ENCODE peak calls at places on chromosomes 1 and 21, in five cellular contexts. One of them, this sample, is unnamed.

GRCh38 chr1:28566931-28567330 is 14.0 kb downstream of the TRNAU1AP start:
- DNase-seq in WTC11: no peak
- DNase-seq in GM06990: no peak
- DNase-seq in ovary: no peak
- DNase-seq in ascending aorta: no peak
- DNase-seq in this sample: no peak

GRCh38 chr1:117171900-117172501 is 38.7 kb downstream of the VTCN1 start:
- DNase-seq in ovary: no peak
- DNase-seq in WTC11: no peak
- DNase-seq in GM06990: no peak
- DNase-seq in ascending aorta: no peak
- DNase-seq in this sample: no peak

GRCh38 chr1:77834771-77835334 is 53.6 kb upstream of the NEXN start:
- DNase-seq in ascending aorta: no peak
- DNase-seq in GM06990: no peak
- DNase-seq in ovary: no peak
- DNase-seq in WTC11: no peak
- DNase-seq in this sample: peak

GRCh38 chr1:224205438-224205840 is 22.4 kb downstream of the DEGS1 start:
- DNase-seq in WTC11: no peak
- DNase-seq in ascending aorta: no peak
- DNase-seq in ovary: no peak
- DNase-seq in GM06990: no peak
- DNase-seq in this sample: peak

GRCh38 chr1:159928491-159929050 is 3.3 kb upstream of the TAGLN2 start:
- DNase-seq in GM06990: no peak
- DNase-seq in ascending aorta: no peak
- DNase-seq in WTC11: no peak
- DNase-seq in ovary: no peak
- DNase-seq in this sample: no peak

GRCh38 chr1:50422946-50423669 is at the start of gene DMRTA2:
- DNase-seq in WTC11: peak
- DNase-seq in ovary: no peak
- DNase-seq in ascending aorta: no peak
- DNase-seq in GM06990: no peak
- DNase-seq in this sample: peak

GRCh38 chr1:155977607-155978324 is 581 bp downstream of the ARHGEF2 start:
- DNase-seq in GM06990: peak
- DNase-seq in ovary: peak
- DNase-seq in ascending aorta: no peak
- DNase-seq in WTC11: peak
- DNase-seq in this sample: no peak

GRCh38 chr1:42399315-42400100 is 18.9 kb downstream of the RIMKLA start:
- DNase-seq in WTC11: no peak
- DNase-seq in ascending aorta: no peak
- DNase-seq in GM06990: no peak
- DNase-seq in ovary: no peak
- DNase-seq in this sample: no peak

GRCh38 chr1:214135886-214136285 is 145.1 kb upstream of the SMYD2 start:
- DNase-seq in GM06990: no peak
- DNase-seq in ovary: no peak
- DNase-seq in WTC11: peak
- DNase-seq in ascending aorta: no peak
- DNase-seq in this sample: no peak

GRCh38 chr1:24195874-24196273 is 8.8 kb upstream of the IFNLR1 start:
- DNase-seq in ascending aorta: no peak
- DNase-seq in GM06990: no peak
- DNase-seq in WTC11: no peak
- DNase-seq in ovary: no peak
- DNase-seq in this sample: no peak

GRCh38 chr1:93446837-93447451 is 974 bp upstream of the FNBP1L start:
- DNase-seq in WTC11: no peak
- DNase-seq in ascending aorta: no peak
- DNase-seq in GM06990: no peak
- DNase-seq in ovary: no peak
- DNase-seq in this sample: no peak

GRCh38 chr1:202017385-202018225 is 7.2 kb downstream of the ELF3 start:
- DNase-seq in ovary: no peak
- DNase-seq in ascending aorta: no peak
- DNase-seq in WTC11: no peak
- DNase-seq in GM06990: no peak
- DNase-seq in this sample: no peak

GRCh38 chr1:178361847-178362246 is 134.9 kb downstream of the CLEC20A start:
- DNase-seq in ovary: no peak
- DNase-seq in ascending aorta: no peak
- DNase-seq in WTC11: peak
- DNase-seq in GM06990: no peak
- DNase-seq in this sample: no peak

GRCh38 chr1:41479000-41479807 is 5.3 kb downstream of the EDN2 start:
- DNase-seq in WTC11: no peak
- DNase-seq in ovary: peak
- DNase-seq in ascending aorta: no peak
- DNase-seq in GM06990: no peak
- DNase-seq in this sample: peak

GRCh38 chr1:78280626-78281025 is 210.1 kb upstream of the PTGFR start:
- DNase-seq in ascending aorta: no peak
- DNase-seq in ovary: no peak
- DNase-seq in WTC11: no peak
- DNase-seq in GM06990: no peak
- DNase-seq in this sample: no peak

GRCh38 chr1:25566730-25567341 is 23.4 kb downstream of the LDLRAP1 start:
- DNase-seq in ovary: peak
- DNase-seq in ascending aorta: no peak
- DNase-seq in WTC11: peak
- DNase-seq in GM06990: no peak
- DNase-seq in this sample: peak

GRCh38 chr1:87100271-87100670 is 185.8 kb downstream of the HS2ST1 start:
- DNase-seq in ovary: no peak
- DNase-seq in ascending aorta: no peak
- DNase-seq in GM06990: no peak
- DNase-seq in WTC11: no peak
- DNase-seq in this sample: no peak

GRCh38 chr1:84782311-84782771 is 92.1 kb upstream of the SSX2IP start:
- DNase-seq in WTC11: peak
- DNase-seq in GM06990: peak
- DNase-seq in ascending aorta: no peak
- DNase-seq in ovary: peak
- DNase-seq in this sample: no peak

GRCh38 chr1:230067871-230068814 is 1.1 kb downstream of the GALNT2 start:
- DNase-seq in WTC11: peak
- DNase-seq in ovary: peak
- DNase-seq in ascending aorta: no peak
- DNase-seq in GM06990: peak
- DNase-seq in this sample: peak

GRCh38 chr1:246769306-246769705 is 45.1 kb downstream of the SCCPDH start:
- DNase-seq in WTC11: no peak
- DNase-seq in ascending aorta: no peak
- DNase-seq in ovary: no peak
- DNase-seq in GM06990: no peak
- DNase-seq in this sample: peak

GRCh38 chr1:36342426-36343185 is 19.2 kb upstream of the EVA1B start:
- DNase-seq in GM06990: no peak
- DNase-seq in ovary: peak
- DNase-seq in WTC11: peak
- DNase-seq in ascending aorta: no peak
- DNase-seq in this sample: peak

GRCh38 chr1:187413770-187414169 is 585.0 kb downstream of the PLA2G4A start:
- DNase-seq in GM06990: no peak
- DNase-seq in ascending aorta: no peak
- DNase-seq in WTC11: no peak
- DNase-seq in ovary: no peak
- DNase-seq in this sample: no peak

GRCh38 chr1:233277637-233278413 is 17.7 kb downstream of the PCNX2 start:
- DNase-seq in ascending aorta: no peak
- DNase-seq in WTC11: no peak
- DNase-seq in ovary: no peak
- DNase-seq in GM06990: no peak
- DNase-seq in this sample: no peak

GRCh38 chr1:47180603-47181094 is 9.2 kb downstream of the PDZK1IP1 start:
- DNase-seq in ascending aorta: no peak
- DNase-seq in ovary: no peak
- DNase-seq in WTC11: no peak
- DNase-seq in GM06990: no peak
- DNase-seq in this sample: no peak

GRCh38 chr1:67479146-67479891 is 49.1 kb upstream of the SERBP1 start:
- DNase-seq in GM06990: no peak
- DNase-seq in ovary: peak
- DNase-seq in WTC11: no peak
- DNase-seq in ascending aorta: peak
- DNase-seq in this sample: no peak

GRCh38 chr1:240691521-240692338 is 79.8 kb upstream of the GREM2 start:
- DNase-seq in WTC11: peak
- DNase-seq in GM06990: no peak
- DNase-seq in ovary: peak
- DNase-seq in ascending aorta: no peak
- DNase-seq in this sample: peak

GRCh38 chr1:87146986-87147385 is 181.7 kb upstream of the LMO4 start:
- DNase-seq in WTC11: no peak
- DNase-seq in ascending aorta: no peak
- DNase-seq in GM06990: no peak
- DNase-seq in ovary: no peak
- DNase-seq in this sample: no peak

GRCh38 chr1:161079436-161080110 is 9.8 kb downstream of the NECTIN4 start:
- DNase-seq in GM06990: no peak
- DNase-seq in ascending aorta: no peak
- DNase-seq in WTC11: no peak
- DNase-seq in ovary: no peak
- DNase-seq in this sample: no peak

GRCh38 chr1:87826639-87827345 is 498.1 kb downstream of the LMO4 start:
- DNase-seq in GM06990: peak
- DNase-seq in ascending aorta: peak
- DNase-seq in ovary: peak
- DNase-seq in WTC11: no peak
- DNase-seq in this sample: peak

GRCh38 chr21:37460196-37460595 is 93.6 kb downstream of the DYRK1A start:
- DNase-seq in GM06990: no peak
- DNase-seq in ovary: no peak
- DNase-seq in ascending aorta: no peak
- DNase-seq in WTC11: peak
- DNase-seq in this sample: no peak

GRCh38 chr1:198699167-198700015 is 60.6 kb downstream of the PTPRC start:
- DNase-seq in ovary: no peak
- DNase-seq in WTC11: peak
- DNase-seq in ascending aorta: no peak
- DNase-seq in GM06990: no peak
- DNase-seq in this sample: peak

GRCh38 chr1:248752119-248752931 is 3.2 kb downstream of the LYPD8 start:
- DNase-seq in ascending aorta: no peak
- DNase-seq in ovary: no peak
- DNase-seq in GM06990: no peak
- DNase-seq in WTC11: no peak
- DNase-seq in this sample: peak

GRCh38 chr1:196997428-196997827 is 20.1 kb downstream of the CFHR5 start:
- DNase-seq in GM06990: no peak
- DNase-seq in ovary: no peak
- DNase-seq in WTC11: no peak
- DNase-seq in ascending aorta: no peak
- DNase-seq in this sample: no peak

GRCh38 chr1:24952413-24952841 is 22.4 kb upstream of the RUNX3 start:
- DNase-seq in ascending aorta: no peak
- DNase-seq in ovary: no peak
- DNase-seq in GM06990: no peak
- DNase-seq in WTC11: no peak
- DNase-seq in this sample: no peak

GRCh38 chr1:168135116-168135981 is 1.4 kb downstream of the GPR161 start:
- DNase-seq in GM06990: no peak
- DNase-seq in WTC11: no peak
- DNase-seq in ovary: no peak
- DNase-seq in ascending aorta: no peak
- DNase-seq in this sample: peak

GRCh38 chr1:7427901-7428300 is 343.2 kb upstream of the VAMP3 start:
- DNase-seq in GM06990: no peak
- DNase-seq in ascending aorta: no peak
- DNase-seq in ovary: no peak
- DNase-seq in WTC11: no peak
- DNase-seq in this sample: no peak

GRCh38 chr1:44608141-44608540 is 66.1 kb downstream of the TMEM53 start:
- DNase-seq in GM06990: no peak
- DNase-seq in ascending aorta: no peak
- DNase-seq in ovary: no peak
- DNase-seq in WTC11: no peak
- DNase-seq in this sample: no peak
- TF ChIP-seq CTCF in GM06990: peak
- TF ChIP-seq CTCF in ascending aorta: no peak
- TF ChIP-seq CTCF in ovary: no peak
- TF ChIP-seq CTCF in WTC11: peak
- TF ChIP-seq CTCF in this sample: peak

DNA sequence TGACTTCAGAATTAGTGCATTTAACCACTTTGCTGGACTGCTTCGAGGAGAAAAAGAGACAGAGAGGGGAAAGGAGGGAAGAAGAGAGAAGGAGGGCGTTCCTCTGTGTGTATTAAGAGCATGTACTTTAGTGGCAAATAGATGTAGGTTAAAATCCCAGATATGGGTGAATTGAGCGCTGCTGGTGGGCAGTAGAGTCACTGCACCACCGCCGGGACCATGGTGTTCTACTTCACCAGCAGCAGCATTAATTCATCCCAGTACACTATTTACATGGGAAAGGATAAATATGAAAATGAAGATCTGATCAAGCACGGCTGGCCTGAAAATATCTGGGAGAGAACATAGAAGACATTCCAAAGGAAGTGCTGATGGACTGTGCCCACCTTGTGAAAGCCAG is 20.9 kb upstream of the PPIE start:
- DNase-seq in WTC11: no peak
- DNase-seq in ascending aorta: no peak
- DNase-seq in GM06990: no peak
- DNase-seq in ovary: no peak
- DNase-seq in this sample: no peak
- TF ChIP-seq CTCF in WTC11: no peak
- TF ChIP-seq CTCF in ascending aorta: no peak
- TF ChIP-seq CTCF in GM06990: no peak
- TF ChIP-seq CTCF in ovary: no peak
- TF ChIP-seq CTCF in this sample: no peak

GRCh38 chr1:204323887-204324286 is 35.8 kb downstream of the PLEKHA6 start:
- DNase-seq in ascending aorta: no peak
- DNase-seq in GM06990: no peak
- DNase-seq in WTC11: no peak
- DNase-seq in ovary: no peak
- DNase-seq in this sample: peak
- TF ChIP-seq CTCF in ascending aorta: no peak
- TF ChIP-seq CTCF in GM06990: no peak
- TF ChIP-seq CTCF in WTC11: no peak
- TF ChIP-seq CTCF in ovary: no peak
- TF ChIP-seq CTCF in this sample: no peak

GRCh38 chr1:208036177-208036808 is 125.4 kb upstream of the CD34 start:
- DNase-seq in GM06990: no peak
- DNase-seq in ascending aorta: no peak
- DNase-seq in WTC11: peak
- DNase-seq in ovary: no peak
- DNase-seq in this sample: no peak
- TF ChIP-seq CTCF in GM06990: peak
- TF ChIP-seq CTCF in ascending aorta: no peak
- TF ChIP-seq CTCF in WTC11: no peak
- TF ChIP-seq CTCF in ovary: no peak
- TF ChIP-seq CTCF in this sample: peak